ENCODE peak calls at places on chromosomes 13 and 19, in seven cellular contexts. G is dermis blood vessel endothelial cell; A is activated T-cell treated with anti-CD3 and anti-CD28 coated beads, Interleukin-2, amount 50 U/mL, for 24 hours; Q is T-helper 1 cell; N is fibroblast of the aortic adventitia; O is heart left ventricle; X is HAP-1. V is an unnamed sample.

GRCh38 chr19:12965812-12966135 is 3.6 kb upstream of the DAND5 start:
- DNase-seq in G (no peak), O (no peak), X (no peak), N (no peak), A (no peak), Q (no peak), V (no peak)

GRCh38 chr19:6204212-6204611 is 68.7 kb downstream of the ACSBG2 start:
- DNase-seq in O (no peak), A (no peak), X (no peak), G (no peak), N (peak), Q (no peak), V (no peak)

GRCh38 chr13:111241006-111241755 is 79.3 kb upstream of the TEX29 start:
- DNase-seq in A (no peak), N (no peak), Q (no peak), G (no peak), X (no peak), O (no peak), V (no peak)

GRCh38 chr19:29660835-29661234 is 4.4 kb upstream of the PLEKHF1 start:
- DNase-seq in N (no peak), A (peak), G (no peak), O (no peak), Q (no peak), X (no peak), V (no peak)

GRCh38 chr19:6801397-6802086 is 29.0 kb downstream of the VAV1 start:
- DNase-seq in Q (peak), A (peak), O (peak), G (peak), N (no peak), X (peak), V (peak)

GRCh38 chr19:28908941-28909340 is 304.0 kb downstream of the UQCRFS1 start:
- DNase-seq in N (no peak), O (no peak), A (no peak), G (no peak), X (no peak), Q (no peak), V (no peak)

GRCh38 chr13:58619396-58620113 is 988.0 kb downstream of the PCDH17 start:
- DNase-seq in A (no peak), X (peak), Q (no peak), O (no peak), G (no peak), N (no peak), V (no peak)

GRCh38 chr19:35988824-35989223 is 6.2 kb upstream of the SDHAF1 start:
- DNase-seq in Q (no peak), O (no peak), G (no peak), X (no peak), N (no peak), A (no peak), V (no peak)

GRCh38 chr13:99339736-99340392 is 32.7 kb upstream of the GPR183 start:
- DNase-seq in O (no peak), N (peak), X (no peak), Q (peak), G (no peak), A (no peak), V (no peak)

GRCh38 chr13:93146584-93147292 is 79.9 kb upstream of the GPC6 start:
- DNase-seq in A (no peak), X (no peak), O (no peak), Q (no peak), N (peak), G (no peak), V (no peak)

GRCh38 chr19:52734340-52734892 is 428 bp downstream of the ZNF611 start:
- DNase-seq in N (peak), O (peak), X (peak), A (peak), Q (no peak), G (peak), V (no peak)

GRCh38 chr13:24610956-24611355 is 69.3 kb upstream of the ATP12A start:
- DNase-seq in N (no peak), O (no peak), G (no peak), Q (no peak), A (no peak), X (no peak), V (no peak)

GRCh38 chr19:45526143-45526542 is 18.9 kb downstream of the VASP start:
- DNase-seq in Q (no peak), X (peak), G (peak), A (no peak), O (peak), N (peak), V (no peak)

GRCh38 chr19:49106648-49107135 is 7.5 kb upstream of the LIN7B start:
- DNase-seq in Q (peak), O (peak), G (peak), N (peak), A (peak), X (peak), V (no peak)

GRCh38 chr13:48492123-48493075 is 40.5 kb downstream of the RCBTB2 start:
- DNase-seq in G (peak), O (peak), N (peak), Q (peak), X (no peak), A (peak), V (peak)

V was measured in SK-N-MC.